ENCODE peak calls at places on chromosomes 2 and 18, in six cellular contexts. Y is GM23338, F is K562, Q is GM12878, P is HepG2, C is H1. X is an unnamed sample.

GRCh38 chr2:24021122-24021998 is 11.5 kb downstream of the MFSD2B start:
- DNase-seq in P (peak), Q (no peak), Y (peak), C (peak), F (peak), X (peak)

GRCh38 chr2:26970244-26970927 is at the start of gene MAPRE3:
- DNase-seq in C (peak), Y (peak), Q (no peak), F (peak), P (peak), X (peak)

GRCh38 chr2:85680707-85681353 is 12.8 kb upstream of the SFTPB start:
- DNase-seq in Y (no peak), Q (no peak), F (no peak), C (no peak), P (no peak), X (no peak)

GRCh38 chr2:62550466-62550865 is 44.5 kb upstream of the TMEM17 start:
- DNase-seq in P (no peak), Q (no peak), C (no peak), F (no peak), Y (no peak), X (no peak)

GRCh38 chr2:38463752-38464151 is 86.7 kb upstream of the ATL2 start:
- DNase-seq in C (no peak), Q (no peak), P (no peak), F (no peak), Y (no peak), X (no peak)

GRCh38 chr2:49123600-49123999 is 30.7 kb downstream of the FSHR start:
- DNase-seq in C (no peak), Q (no peak), F (no peak), P (no peak), Y (no peak), X (no peak)

GRCh38 chr2:86062043-86062442 is 43.6 kb downstream of the POLR1A start:
- DNase-seq in Y (no peak), P (peak), F (no peak), Q (no peak), C (no peak), X (no peak)

GRCh38 chr2:165905269-165905668 is 48.3 kb downstream of the TTC21B start:
- DNase-seq in Y (no peak), C (no peak), Q (no peak), F (no peak), P (no peak), X (no peak)

GRCh38 chr18:64474751-64475150 is 325.9 kb upstream of the LINC00305 start:
- DNase-seq in F (no peak), Y (no peak), C (no peak), Q (no peak), P (no peak), X (no peak)

GRCh38 chr2:206442516-206442853 is 847 bp upstream of the ADAM23 start:
- DNase-seq in F (no peak), C (no peak), P (no peak), Y (no peak), Q (no peak), X (no peak)

GRCh38 chr2:160039166-160039903 is 23.1 kb downstream of the PLA2R1 start:
- DNase-seq in Y (no peak), F (no peak), C (no peak), Q (no peak), P (no peak), X (no peak)

GRCh38 chr2:155169317-155169716 is 470.8 kb downstream of the KCNJ3 start:
- DNase-seq in P (no peak), F (no peak), C (no peak), Y (no peak), Q (no peak), X (no peak)

GRCh38 chr2:179460530-179460929 is 195.9 kb upstream of the SESTD1 start:
- DNase-seq in P (peak), C (no peak), Q (no peak), Y (no peak), F (no peak), X (no peak)
- TF ChIP-seq CREB1 in P (no peak), C (no peak), Q (no peak), Y (no peak), F (no peak), X (no peak)

DNA sequence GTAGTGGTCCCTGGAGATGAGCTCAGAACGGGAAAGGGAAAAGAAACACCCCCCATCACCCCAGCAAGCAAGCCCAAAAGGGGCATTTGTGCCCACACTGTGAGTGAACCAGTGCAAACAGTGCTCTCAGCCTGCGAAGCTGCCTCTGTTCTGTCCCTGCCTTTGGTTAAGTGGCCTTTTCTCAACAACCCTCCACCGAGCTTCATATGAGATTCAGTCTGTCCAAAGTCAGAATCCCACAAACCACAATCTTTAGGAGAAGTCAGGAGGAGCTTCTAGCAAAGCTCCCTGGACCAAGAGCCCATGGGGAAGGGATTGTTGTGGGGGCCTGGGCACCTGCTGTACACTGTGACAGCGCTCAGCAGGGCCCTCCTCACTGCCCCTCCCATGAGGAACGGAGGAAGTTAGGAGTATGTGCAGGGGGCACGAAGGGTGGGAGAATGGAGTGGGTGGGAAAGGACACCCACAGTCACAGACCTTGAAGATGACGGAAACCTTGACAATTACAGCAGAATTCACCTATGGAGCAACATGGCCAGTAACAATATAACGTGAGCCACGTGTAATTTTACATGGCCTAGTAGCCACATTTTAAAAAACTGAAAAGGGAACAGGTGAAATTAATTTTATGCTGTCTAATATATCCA is 119.5 kb downstream of the SMAD7 start:
- DNase-seq in F (no peak), C (no peak), P (no peak), Y (no peak), Q (no peak), X (peak)
- TF ChIP-seq CREB1 in F (no peak), C (no peak), P (no peak), Y (no peak), Q (no peak), X (no peak)

GRCh38 chr2:9210030-9210429 is 3.4 kb downstream of the ASAP2 start:
- DNase-seq in Y (peak), F (no peak), C (no peak), Q (no peak), P (peak), X (no peak)

GRCh38 chr2:9205963-9206948 is at the start of gene ASAP2:
- DNase-seq in C (no peak), F (peak), P (peak), Y (peak), Q (no peak), X (peak)

GRCh38 chr2:9206991-9207640 is 504 bp downstream of the ASAP2 start:
- DNase-seq in P (no peak), Y (peak), C (no peak), F (no peak), Q (no peak), X (peak)

GRCh38 chr2:9205481-9205880 is 1.1 kb upstream of the ASAP2 start:
- DNase-seq in F (no peak), Y (no peak), P (peak), Q (no peak), C (no peak), X (no peak)

DNA sequence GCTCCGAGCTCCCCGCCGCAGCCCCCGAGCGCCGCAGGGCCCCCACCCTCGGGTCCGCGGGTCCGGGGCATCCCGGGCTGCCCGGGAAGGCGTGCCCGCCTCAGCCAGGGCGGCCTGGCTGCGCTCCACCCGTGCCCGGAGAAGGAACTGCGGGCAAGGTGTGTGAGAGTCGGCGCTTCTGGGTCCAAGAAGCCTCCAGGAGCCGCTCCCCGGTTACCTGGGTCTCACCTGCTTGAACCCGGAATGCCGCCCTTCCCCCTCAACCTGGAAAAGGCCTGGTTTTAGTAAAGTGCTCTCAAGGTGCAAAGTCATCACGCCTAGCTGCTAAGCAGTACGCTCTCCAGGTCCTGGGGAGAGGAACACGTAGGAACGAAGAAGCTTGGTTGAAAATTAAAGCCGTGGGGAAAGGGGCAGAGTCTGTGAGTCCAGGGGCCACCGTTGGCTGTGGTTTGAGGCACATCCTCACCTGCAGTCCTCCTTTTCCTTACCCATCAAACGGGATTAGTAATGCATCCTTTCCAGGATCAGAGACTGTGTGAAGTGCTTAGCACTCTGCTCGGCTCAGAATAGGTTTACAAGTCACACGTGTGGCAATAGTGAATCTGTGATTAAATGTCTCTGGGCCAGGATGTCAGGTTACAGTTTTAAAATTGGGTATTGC is 1.2 kb downstream of the ASAP2 start:
- DNase-seq in C (no peak), Y (peak), F (peak), Q (no peak), P (no peak), X (peak)
- TF ChIP-seq CREB1 in C (no peak), Y (no peak), F (no peak), Q (no peak), P (no peak), X (no peak)

GRCh38 chr2:28616618-28617017 is 120.8 kb downstream of the PLB1 start:
- DNase-seq in Q (no peak), Y (no peak), F (no peak), P (no peak), C (no peak), X (no peak)

GRCh38 chr2:28615691-28616090 is 119.8 kb downstream of the PLB1 start:
- DNase-seq in F (no peak), C (no peak), Y (no peak), Q (no peak), P (no peak), X (no peak)

GRCh38 chr2:28612131-28612812 is 116.4 kb downstream of the PLB1 start:
- DNase-seq in Y (no peak), F (no peak), P (no peak), C (no peak), Q (no peak), X (no peak)

GRCh38 chr2:28613181-28613580 is 117.3 kb downstream of the PLB1 start:
- DNase-seq in Y (no peak), C (no peak), F (no peak), Q (no peak), P (no peak), X (no peak)

DNA sequence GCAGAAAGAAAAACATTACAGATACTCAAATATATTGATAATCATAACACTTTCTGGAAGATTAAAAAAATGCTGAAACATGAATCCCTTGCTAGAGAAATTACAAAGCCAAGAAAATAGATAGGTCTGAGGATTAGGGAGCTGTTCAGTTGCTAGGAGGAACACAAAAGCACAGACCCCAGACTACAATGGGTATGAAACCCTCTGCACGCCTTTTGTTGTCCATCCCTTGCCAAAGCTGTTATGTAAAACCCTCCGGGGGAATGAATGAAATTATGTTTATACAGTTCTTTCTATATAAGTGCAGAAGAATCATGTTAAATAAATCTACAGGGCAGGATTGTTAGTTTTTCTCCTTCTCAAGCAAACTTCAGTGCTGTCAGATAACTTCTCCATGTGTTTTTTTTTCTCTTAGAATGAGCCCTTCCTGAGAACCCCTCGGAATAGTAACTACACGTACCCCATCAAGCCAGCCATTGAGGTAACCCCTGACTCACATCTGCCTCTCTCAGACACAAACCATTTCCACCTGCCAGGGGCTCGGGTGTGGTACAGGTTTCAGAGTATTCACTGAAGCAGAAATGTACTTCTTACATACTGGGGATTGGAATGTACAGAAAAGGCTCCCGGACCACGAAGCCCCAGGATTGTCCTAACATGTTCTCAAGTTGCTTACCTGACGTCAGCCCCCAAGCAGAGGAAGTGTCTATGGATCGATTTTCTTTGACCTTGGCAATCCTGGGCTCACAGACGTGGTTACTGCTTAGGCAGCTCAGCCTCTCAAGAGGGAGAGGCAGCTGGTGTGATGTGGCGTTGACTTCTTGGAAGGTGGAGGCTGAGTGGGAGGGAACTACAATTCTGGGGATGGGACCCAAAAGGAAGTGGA is 118.0 kb downstream of the PLB1 start:
- DNase-seq in Q (no peak), Y (no peak), P (peak), F (no peak), C (no peak), X (no peak)
- TF ChIP-seq CREB1 in Q (no peak), Y (no peak), P (peak), F (no peak), C (no peak), X (no peak)

GRCh38 chr2:219094171-219094570 is 33.5 kb upstream of the IHH start:
- DNase-seq in Q (no peak), C (no peak), Y (no peak), F (no peak), P (no peak), X (no peak)

GRCh38 chr2:219095406-219095940 is 34.8 kb upstream of the IHH start:
- DNase-seq in Y (no peak), P (no peak), F (no peak), Q (no peak), C (no peak), X (no peak)

GRCh38 chr2:219104107-219105050 is 43.7 kb upstream of the IHH start:
- DNase-seq in F (peak), C (peak), Q (no peak), Y (peak), P (peak), X (peak)

GRCh38 chr2:219099319-219099718 is 38.6 kb upstream of the IHH start:
- DNase-seq in Q (no peak), F (no peak), C (no peak), Y (no peak), P (no peak), X (no peak)
- TF ChIP-seq CREB1 in Q (no peak), F (no peak), C (no peak), Y (no peak), P (no peak), X (no peak)

DNA sequence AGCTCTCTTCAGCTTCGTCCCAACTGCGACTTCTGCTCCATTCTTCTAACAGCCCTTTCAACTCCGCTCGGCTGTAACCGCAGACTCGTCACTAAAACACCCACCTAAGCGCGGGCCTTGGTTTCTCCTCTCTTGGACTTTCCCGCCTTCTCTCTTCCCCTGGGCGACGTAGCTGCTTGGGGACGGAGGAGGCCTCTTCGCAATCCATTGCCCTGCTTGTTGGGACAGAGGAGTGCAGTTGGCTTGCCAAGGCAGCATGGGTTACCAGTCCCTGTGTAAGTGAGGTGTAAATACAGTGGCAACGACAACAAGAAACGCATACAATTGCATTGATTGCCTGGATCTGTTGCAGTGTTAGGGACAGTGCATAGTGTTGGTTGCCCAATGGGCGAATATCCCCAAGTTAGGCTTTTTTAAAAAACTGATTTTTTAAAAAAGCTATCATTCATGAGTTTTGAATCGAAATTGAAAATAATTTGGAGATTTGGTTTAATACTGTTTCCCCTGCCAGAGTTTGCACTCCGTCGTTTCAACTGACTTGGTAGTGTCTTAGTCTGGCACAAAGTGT is 484 bp upstream of the DARS1 start:
- DNase-seq in Q (peak), P (no peak), F (no peak), Y (no peak), C (no peak), X (no peak)
- TF ChIP-seq CREB1 in Q (peak), P (no peak), F (no peak), Y (no peak), C (no peak), X (no peak)

DNA sequence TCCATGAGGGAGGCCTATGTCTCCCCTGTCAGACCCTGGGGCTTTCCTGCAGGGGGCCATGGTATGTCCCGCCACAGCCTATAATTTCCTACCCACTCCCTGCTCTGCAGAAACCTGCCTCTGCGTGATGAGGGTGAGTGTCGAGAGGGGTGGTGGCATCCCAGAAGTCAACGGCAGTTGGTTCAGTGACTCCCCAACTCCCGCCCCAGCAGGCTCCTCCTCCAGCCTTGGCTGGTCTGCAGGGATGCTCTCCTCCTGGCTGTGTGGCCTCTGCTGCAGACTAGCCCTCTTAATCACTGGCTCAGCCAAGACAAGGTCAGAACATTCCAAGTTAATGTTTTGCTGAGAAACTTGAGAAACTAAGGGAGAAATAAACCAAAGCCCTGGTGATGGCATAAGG is 13.3 kb downstream of the CELF4 start:
- DNase-seq in Y (no peak), Q (no peak), F (no peak), C (no peak), P (no peak), X (no peak)
- TF ChIP-seq CREB1 in Y (no peak), Q (no peak), F (no peak), C (no peak), P (no peak), X (no peak)

DNA sequence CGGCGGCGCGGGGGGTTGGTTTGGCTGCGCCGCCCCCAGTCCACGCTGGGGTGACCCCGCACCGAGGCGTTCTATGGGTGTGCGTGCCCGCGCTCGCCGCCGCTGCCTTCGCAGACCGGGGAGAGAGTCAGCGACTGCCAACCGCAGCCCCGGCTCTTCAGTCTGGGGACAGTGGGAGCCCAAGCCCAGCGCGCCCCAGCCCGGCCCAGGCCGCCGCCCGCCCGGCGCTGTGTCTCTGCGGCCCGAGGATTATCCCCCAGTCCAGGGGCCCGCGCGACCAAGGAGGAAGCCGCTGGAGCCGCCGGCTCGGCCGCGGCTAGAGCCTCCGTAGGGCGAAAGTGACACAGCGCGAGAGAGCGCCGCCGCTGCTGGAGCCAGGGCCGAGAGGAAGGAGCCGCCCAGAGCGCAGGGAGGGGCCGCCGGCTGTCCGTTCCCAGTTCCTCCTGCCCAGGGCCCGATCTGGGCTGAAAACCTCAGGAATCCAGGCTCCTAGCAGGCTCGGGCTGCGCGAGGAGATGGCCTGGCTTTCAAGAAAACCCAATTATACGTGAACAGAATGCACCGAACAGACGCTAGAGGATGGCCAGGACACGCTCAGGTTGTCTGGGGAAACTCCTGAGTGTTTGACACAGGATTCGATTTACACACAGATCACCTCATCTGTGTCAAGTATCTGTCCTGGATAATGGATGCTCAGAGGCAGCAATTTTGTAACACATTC is 2.4 kb downstream of the CTIF start:
- DNase-seq in Y (peak), C (no peak), P (no peak), Q (no peak), F (peak), X (peak)
- TF ChIP-seq CREB1 in Y (no peak), C (no peak), P (no peak), Q (no peak), F (no peak), X (no peak)

GRCh38 chr18:22033085-22033484 is 136.3 kb upstream of the GATA6 start:
- DNase-seq in Q (no peak), P (no peak), F (no peak), Y (no peak), C (no peak), X (no peak)

GRCh38 chr18:22034276-22034675 is 135.1 kb upstream of the GATA6 start:
- DNase-seq in Y (no peak), F (no peak), P (no peak), C (no peak), Q (no peak), X (no peak)

GRCh38 chr18:22026889-22027288 is 142.5 kb upstream of the GATA6 start:
- DNase-seq in Y (no peak), Q (no peak), C (no peak), P (no peak), F (no peak), X (no peak)

GRCh38 chr18:22032392-22032961 is 136.9 kb upstream of the GATA6 start:
- DNase-seq in Q (peak), P (peak), C (no peak), F (no peak), Y (no peak), X (no peak)

GRCh38 chr18:22031581-22031980 is 137.8 kb upstream of the GATA6 start:
- DNase-seq in Y (no peak), Q (no peak), C (no peak), P (no peak), F (no peak), X (no peak)
- TF ChIP-seq CREB1 in Y (no peak), Q (no peak), C (no peak), P (no peak), F (no peak), X (no peak)

X was measured in WTC11.